ENCODE peak calls at places on chromosomes 16 and 17, in nine cellular contexts. Y, T, Q, B, U, F, Z, X and G are unnamed samples.

GRCh38 chr17:58339775-58340622 is 11.4 kb upstream of the TSPOAP1 start:
- DNase-seq in Z (no peak), Y (no peak), B (no peak), Q (peak), F (no peak), T (no peak), X (no peak), U (no peak), G (no peak)

GRCh38 chr17:10618202-10618635 is 38.9 kb downstream of the MYH3 start:
- DNase-seq in X (peak), Y (peak), Z (peak), U (peak), T (peak), F (peak), Q (peak), B (peak), G (peak)

GRCh38 chr16:3792472-3793012 is 75.2 kb upstream of the TRAP1 start:
- DNase-seq in Q (no peak), B (no peak), F (no peak), U (no peak), Y (no peak), X (no peak), Z (no peak), T (no peak), G (no peak)

GRCh38 chr16:80791411-80791810 is 13.0 kb downstream of the CDYL2 start:
- DNase-seq in X (no peak), F (no peak), B (no peak), Q (no peak), T (no peak), U (no peak), Y (no peak), Z (no peak), G (no peak)

GRCh38 chr16:75931970-75932369 is 205.7 kb upstream of the CPHXL start:
- DNase-seq in B (no peak), Z (no peak), U (no peak), Y (no peak), T (no peak), F (no peak), Q (no peak), X (no peak), G (no peak)

GRCh38 chr16:84357191-84357651 is 11.1 kb upstream of the ATP2C2 start:
- DNase-seq in U (no peak), B (no peak), Q (no peak), Z (no peak), X (peak), Y (peak), T (no peak), F (peak), G (no peak)

GRCh38 chr16:79261461-79261860 is 339.1 kb downstream of the MAF start:
- DNase-seq in T (peak), Y (no peak), F (peak), X (no peak), U (peak), B (peak), Q (no peak), Z (no peak), G (peak)

GRCh38 chr16:84928679-84929420 is 82.5 kb downstream of the ZDHHC7 start:
- DNase-seq in Z (no peak), Y (no peak), B (no peak), F (no peak), Q (no peak), X (peak), U (no peak), T (no peak), G (no peak)

GRCh38 chr16:30084816-30085159 is 6.9 kb downstream of the TBX6 start:
- DNase-seq in B (no peak), F (no peak), U (no peak), Q (no peak), T (no peak), Z (no peak), X (no peak), Y (no peak), G (no peak)

GRCh38 chr17:47902039-47902744 is 6.2 kb downstream of the SP2 start:
- DNase-seq in T (no peak), Y (no peak), Q (no peak), U (no peak), B (no peak), X (no peak), F (no peak), Z (no peak), G (no peak)

GRCh38 chr16:89374393-89374948 is 115.9 kb downstream of the ANKRD11 start:
- DNase-seq in X (peak), F (no peak), Z (no peak), T (peak), U (no peak), Y (peak), Q (no peak), B (no peak), G (peak)

GRCh38 chr16:28872952-28873351 is 5.3 kb upstream of the ATP2A1 start:
- DNase-seq in T (no peak), X (no peak), U (no peak), Z (no peak), F (no peak), B (no peak), Y (no peak), Q (no peak), G (no peak)